ENCODE peak calls at places on chromosomes 3 and 15, in eight cellular contexts. E is cardiac muscle cell, I is B cell, W is GOT3, M is GDM1, J is H54, F is esophagus squamous epithelium, L is GM23248. N is an unnamed sample.
A peak's percentile ranks its signal among the peaks of the same experiment; 100 is the strongest.

GRCh38 chr3:2377281-2377680 is 278.6 kb downstream of the CNTN4 start:
- DNase-seq in E (no peak), I (no peak), W (no peak), M (no peak), J (no peak), F (no peak), L (no peak), N (no peak)

GRCh38 chr3:23888617-23889228 is 28.1 kb downstream of the NKIRAS1 start:
- DNase-seq in E (peak; percentile 64), I (peak; percentile 59), W (no peak), M (no peak), J (no peak), F (no peak), L (peak; percentile 51), N (no peak)

GRCh38 chr3:61060421-61060861 is 190.8 kb downstream of the FHIT start:
- DNase-seq in E (no peak), I (no peak), W (no peak), M (no peak), J (no peak), F (no peak), L (no peak), N (no peak)

GRCh38 chr15:91940466-91941381 is 87.2 kb downstream of the SLCO3A1 start:
- DNase-seq in E (no peak), I (no peak), W (no peak), M (no peak), J (no peak), F (no peak), L (no peak), N (no peak)

GRCh38 chr3:32200490-32200889 is 38.0 kb upstream of the CMTM8 start:
- DNase-seq in E (peak; percentile 88), I (no peak), W (no peak), M (no peak), J (no peak), F (no peak), L (no peak), N (no peak)

GRCh38 chr15:92385096-92385495 is 8.6 kb upstream of the ST8SIA2 start:
- DNase-seq in E (no peak), I (no peak), W (no peak), M (no peak), J (no peak), F (no peak), L (peak; percentile 86), N (no peak)

GRCh38 chr3:143070977-143071551 is 48.5 kb upstream of the CHST2 start:
- DNase-seq in E (peak; percentile 58), I (no peak), W (peak; percentile 55), M (no peak), J (no peak), F (no peak), L (peak; percentile 93), N (no peak)

GRCh38 chr15:26686547-26687187 is 86.2 kb downstream of the GABRB3 start:
- DNase-seq in E (no peak), I (no peak), W (no peak), M (no peak), J (no peak), F (no peak), L (no peak), N (no peak)

GRCh38 chr3:71103430-71103881 is 480.1 kb downstream of the FOXP1 start:
- DNase-seq in E (peak; percentile 79), I (no peak), W (no peak), M (no peak), J (no peak), F (no peak), L (peak; percentile 79), N (no peak)

GRCh38 chr3:17333446-17333845 is 409.0 kb downstream of the TBC1D5 start:
- DNase-seq in E (no peak), I (no peak), W (no peak), M (no peak), J (no peak), F (no peak), L (no peak), N (no peak)

GRCh38 chr15:59443341-59444081 is 5.5 kb downstream of the FAM81A start:
- DNase-seq in E (no peak), I (peak; percentile 10), W (no peak), M (no peak), J (no peak), F (no peak), L (no peak), N (no peak)

GRCh38 chr3:194036842-194037241 is 99.1 kb upstream of the HES1 start:
- DNase-seq in E (no peak), I (no peak), W (no peak), M (no peak), J (no peak), F (no peak), L (no peak), N (no peak)

GRCh38 chr3:70119892-70120291 is 120.4 kb downstream of the SAMMSON start:
- DNase-seq in E (no peak), I (no peak), W (no peak), M (no peak), J (no peak), F (no peak), L (no peak), N (no peak)

GRCh38 chr3:28210968-28211713 is 30.3 kb upstream of the CMC1 start:
- DNase-seq in E (no peak), I (no peak), W (no peak), M (no peak), J (no peak), F (no peak), L (no peak), N (no peak)

GRCh38 chr3:194058189-194058571 is 77.8 kb upstream of the HES1 start:
- DNase-seq in E (peak; percentile 64), I (peak; percentile 68), W (no peak), M (no peak), J (no peak), F (no peak), L (peak; percentile 66), N (peak; percentile 69)

GRCh38 chr3:112818289-112818688 is 28.4 kb downstream of the CD200R1L start:
- DNase-seq in E (no peak), I (no peak), W (no peak), M (no peak), J (no peak), F (no peak), L (peak; percentile 72), N (no peak)

GRCh38 chr3:53773586-53774368 is 72.4 kb downstream of the CHDH start:
- DNase-seq in E (peak; percentile 89), I (no peak), W (no peak), M (no peak), J (no peak), F (no peak), L (peak; percentile 95), N (peak; percentile 76)

GRCh38 chr3:111070772-111071256 is 802 bp upstream of the NECTIN3 start:
- DNase-seq in E (no peak), I (peak; percentile 12), W (peak; percentile 80), M (no peak), J (peak; percentile 44), F (no peak), L (peak; percentile 90), N (no peak)

GRCh38 chr15:71137138-71137518 is 21.9 kb downstream of the THSD4 start:
- DNase-seq in E (peak; percentile 21), I (no peak), W (no peak), M (no peak), J (no peak), F (no peak), L (no peak), N (no peak)

GRCh38 chr3:191379473-191379872 is 49.1 kb upstream of the UTS2B start:
- DNase-seq in E (no peak), I (no peak), W (no peak), M (no peak), J (no peak), F (no peak), L (no peak), N (no peak)

GRCh38 chr3:190972840-190973270 is 110.4 kb upstream of the GMNC start:
- DNase-seq in E (no peak), I (no peak), W (no peak), M (no peak), J (no peak), F (no peak), L (peak; percentile 8), N (no peak)

GRCh38 chr15:67794832-67795574 is 30.3 kb upstream of the SKOR1 start:
- DNase-seq in E (no peak), I (no peak), W (no peak), M (no peak), J (no peak), F (no peak), L (no peak), N (no peak)

GRCh38 chr15:33778911-33779310 is 189.4 kb upstream of the CHRM5 start:
- DNase-seq in E (no peak), I (no peak), W (no peak), M (no peak), J (no peak), F (no peak), L (no peak), N (no peak)

GRCh38 chr15:78243491-78243941 is 9.2 kb upstream of the ACSBG1 start:
- DNase-seq in E (peak; percentile 78), I (no peak), W (no peak), M (no peak), J (peak; percentile 33), F (no peak), L (peak; percentile 15), N (no peak)

GRCh38 chr3:50617911-50618481 is 1.0 kb downstream of the MAPKAPK3 start:
- DNase-seq in E (no peak), I (no peak), W (no peak), M (no peak), J (no peak), F (no peak), L (peak; percentile 51), N (no peak)

GRCh38 chr3:170355738-170356595 is 1.5 kb upstream of the SKIL start:
- DNase-seq in E (peak; percentile 79), I (peak; percentile 83), W (no peak), M (peak; percentile 40), J (no peak), F (peak; percentile 5), L (peak; percentile 72), N (peak; percentile 72)

GRCh38 chr3:190382082-190382481 is 5.9 kb upstream of the CLDN16 start:
- DNase-seq in E (peak; percentile 11), I (no peak), W (no peak), M (no peak), J (no peak), F (no peak), L (peak; percentile 71), N (no peak)

GRCh38 chr3:55242921-55243320 is 244.2 kb downstream of the WNT5A start:
- DNase-seq in E (no peak), I (no peak), W (no peak), M (no peak), J (no peak), F (no peak), L (no peak), N (no peak)

GRCh38 chr15:94584833-94585244 is 353.5 kb downstream of the MCTP2 start:
- DNase-seq in E (peak; percentile 57), I (no peak), W (no peak), M (peak; percentile 66), J (no peak), F (no peak), L (peak; percentile 1), N (no peak)

N was measured in ascending aorta.